ENCODE peak calls at places on chromosomes 1 and 21, in seven cellular contexts. One of them, this sample, is unnamed.

GRCh38 chr1:160193832-160194736 is 3.7 kb downstream of the CASQ1 start:
- DNase-seq in D721Med: no peak
- DNase-seq in GM20000: no peak
- DNase-seq in left lung: no peak
- DNase-seq in heart left ventricle: no peak
- DNase-seq in nephron progenitor cell: no peak
- DNase-seq in GM13977: no peak
- DNase-seq in this sample: no peak

GRCh38 chr1:223674119-223674890 is 8.8 kb upstream of the CAPN8 start:
- DNase-seq in heart left ventricle: no peak
- DNase-seq in left lung: no peak
- DNase-seq in D721Med: no peak
- DNase-seq in GM13977: no peak
- DNase-seq in nephron progenitor cell: no peak
- DNase-seq in GM20000: no peak
- DNase-seq in this sample: no peak

GRCh38 chr1:112002525-112002924 is 13.1 kb upstream of the KCND3 start:
- DNase-seq in D721Med: no peak
- DNase-seq in left lung: no peak
- DNase-seq in heart left ventricle: no peak
- DNase-seq in nephron progenitor cell: no peak
- DNase-seq in GM20000: no peak
- DNase-seq in GM13977: no peak
- DNase-seq in this sample: no peak

GRCh38 chr21:24436236-24436635 is 1171.0 kb downstream of the MRPL39 start:
- DNase-seq in heart left ventricle: no peak
- DNase-seq in nephron progenitor cell: no peak
- DNase-seq in D721Med: no peak
- DNase-seq in left lung: no peak
- DNase-seq in GM20000: no peak
- DNase-seq in GM13977: no peak
- DNase-seq in this sample: no peak

GRCh38 chr1:95122151-95122697 is 5.1 kb downstream of the TLCD4 start:
- DNase-seq in D721Med: no peak
- DNase-seq in left lung: no peak
- DNase-seq in heart left ventricle: no peak
- DNase-seq in GM13977: no peak
- DNase-seq in nephron progenitor cell: no peak
- DNase-seq in GM20000: no peak
- DNase-seq in this sample: no peak

GRCh38 chr21:44800103-44800502 is 1.5 kb downstream of the UBE2G2 start:
- DNase-seq in GM13977: no peak
- DNase-seq in GM20000: no peak
- DNase-seq in left lung: no peak
- DNase-seq in heart left ventricle: no peak
- DNase-seq in nephron progenitor cell: no peak
- DNase-seq in D721Med: no peak
- DNase-seq in this sample: peak

GRCh38 chr1:57165546-57165945 is 199.7 kb upstream of the C8B start:
- DNase-seq in nephron progenitor cell: no peak
- DNase-seq in left lung: no peak
- DNase-seq in D721Med: no peak
- DNase-seq in GM13977: no peak
- DNase-seq in heart left ventricle: no peak
- DNase-seq in GM20000: no peak
- DNase-seq in this sample: no peak

GRCh38 chr1:116409751-116410182 is 36.7 kb downstream of the ATP1A1 start:
- DNase-seq in heart left ventricle: no peak
- DNase-seq in GM13977: no peak
- DNase-seq in nephron progenitor cell: no peak
- DNase-seq in D721Med: no peak
- DNase-seq in left lung: no peak
- DNase-seq in GM20000: no peak
- DNase-seq in this sample: no peak

GRCh38 chr1:34808051-34808810 is 15.4 kb downstream of the GJA4 start:
- DNase-seq in left lung: no peak
- DNase-seq in GM20000: no peak
- DNase-seq in D721Med: no peak
- DNase-seq in nephron progenitor cell: no peak
- DNase-seq in heart left ventricle: no peak
- DNase-seq in GM13977: no peak
- DNase-seq in this sample: no peak

GRCh38 chr21:38751379-38752050 is 54.2 kb upstream of the ETS2 start:
- DNase-seq in GM20000: no peak
- DNase-seq in D721Med: no peak
- DNase-seq in heart left ventricle: peak
- DNase-seq in GM13977: no peak
- DNase-seq in nephron progenitor cell: no peak
- DNase-seq in left lung: peak
- DNase-seq in this sample: no peak

GRCh38 chr1:179599623-179600249 is 8.1 kb downstream of the TDRD5 start:
- DNase-seq in heart left ventricle: no peak
- DNase-seq in nephron progenitor cell: peak
- DNase-seq in left lung: no peak
- DNase-seq in GM13977: no peak
- DNase-seq in D721Med: no peak
- DNase-seq in GM20000: peak
- DNase-seq in this sample: peak

GRCh38 chr1:82503805-82504204 is 703.1 kb downstream of the ADGRL2 start:
- DNase-seq in GM13977: no peak
- DNase-seq in D721Med: no peak
- DNase-seq in GM20000: no peak
- DNase-seq in left lung: no peak
- DNase-seq in nephron progenitor cell: no peak
- DNase-seq in heart left ventricle: no peak
- DNase-seq in this sample: no peak

GRCh38 chr1:178267646-178268094 is 173.8 kb downstream of the RASAL2 start:
- DNase-seq in left lung: no peak
- DNase-seq in D721Med: no peak
- DNase-seq in GM20000: no peak
- DNase-seq in GM13977: no peak
- DNase-seq in heart left ventricle: no peak
- DNase-seq in nephron progenitor cell: peak
- DNase-seq in this sample: no peak

GRCh38 chr1:115158181-115158580 is 68.9 kb upstream of the TSPAN2 start:
- DNase-seq in left lung: no peak
- DNase-seq in D721Med: no peak
- DNase-seq in nephron progenitor cell: no peak
- DNase-seq in heart left ventricle: no peak
- DNase-seq in GM20000: no peak
- DNase-seq in GM13977: no peak
- DNase-seq in this sample: no peak

GRCh38 chr1:65429078-65429477 is 8.6 kb downstream of the LEPR start:
- DNase-seq in GM20000: no peak
- DNase-seq in left lung: no peak
- DNase-seq in nephron progenitor cell: no peak
- DNase-seq in D721Med: no peak
- DNase-seq in GM13977: no peak
- DNase-seq in heart left ventricle: no peak
- DNase-seq in this sample: no peak

GRCh38 chr1:64892576-64893573 is 73.5 kb downstream of the JAK1 start:
- DNase-seq in GM13977: no peak
- DNase-seq in nephron progenitor cell: no peak
- DNase-seq in heart left ventricle: no peak
- DNase-seq in left lung: no peak
- DNase-seq in D721Med: no peak
- DNase-seq in GM20000: peak
- DNase-seq in this sample: no peak

GRCh38 chr1:203276916-203277535 is 28.3 kb upstream of the BTG2 start:
- DNase-seq in heart left ventricle: no peak
- DNase-seq in D721Med: no peak
- DNase-seq in GM20000: no peak
- DNase-seq in nephron progenitor cell: no peak
- DNase-seq in left lung: no peak
- DNase-seq in GM13977: peak
- DNase-seq in this sample: peak

GRCh38 chr1:200130552-200130951 is 103.0 kb downstream of the NR5A2 start:
- DNase-seq in GM20000: no peak
- DNase-seq in D721Med: no peak
- DNase-seq in GM13977: no peak
- DNase-seq in left lung: no peak
- DNase-seq in nephron progenitor cell: no peak
- DNase-seq in heart left ventricle: no peak
- DNase-seq in this sample: no peak

GRCh38 chr1:89821322-89822108 is 683 bp downstream of the LRRC8D start:
- DNase-seq in left lung: peak
- DNase-seq in nephron progenitor cell: peak
- DNase-seq in D721Med: no peak
- DNase-seq in heart left ventricle: peak
- DNase-seq in GM13977: peak
- DNase-seq in GM20000: peak
- DNase-seq in this sample: peak
- TF ChIP-seq CTCF in left lung: no peak
- TF ChIP-seq CTCF in nephron progenitor cell: no peak
- TF ChIP-seq CTCF in D721Med: no peak
- TF ChIP-seq CTCF in heart left ventricle: no peak
- TF ChIP-seq CTCF in GM13977: no peak
- TF ChIP-seq CTCF in GM20000: no peak
- TF ChIP-seq CTCF in this sample: no peak

GRCh38 chr21:42541174-42541573 is 27.5 kb downstream of the SLC37A1 start:
- DNase-seq in D721Med: no peak
- DNase-seq in GM20000: no peak
- DNase-seq in GM13977: no peak
- DNase-seq in nephron progenitor cell: no peak
- DNase-seq in left lung: no peak
- DNase-seq in heart left ventricle: peak
- DNase-seq in this sample: no peak

GRCh38 chr21:42539342-42539741 is 25.7 kb downstream of the SLC37A1 start:
- DNase-seq in nephron progenitor cell: no peak
- DNase-seq in GM13977: no peak
- DNase-seq in D721Med: no peak
- DNase-seq in GM20000: no peak
- DNase-seq in heart left ventricle: peak
- DNase-seq in left lung: no peak
- DNase-seq in this sample: no peak

GRCh38 chr21:42538479-42539275 is 25.0 kb downstream of the SLC37A1 start:
- DNase-seq in left lung: no peak
- DNase-seq in heart left ventricle: peak
- DNase-seq in GM20000: no peak
- DNase-seq in GM13977: no peak
- DNase-seq in D721Med: no peak
- DNase-seq in nephron progenitor cell: no peak
- DNase-seq in this sample: no peak

GRCh38 chr21:42540396-42540795 is 26.7 kb downstream of the SLC37A1 start:
- DNase-seq in GM20000: no peak
- DNase-seq in nephron progenitor cell: no peak
- DNase-seq in D721Med: no peak
- DNase-seq in left lung: no peak
- DNase-seq in GM13977: no peak
- DNase-seq in heart left ventricle: peak
- DNase-seq in this sample: no peak

GRCh38 chr21:42539931-42540343 is 26.3 kb downstream of the SLC37A1 start:
- DNase-seq in left lung: no peak
- DNase-seq in heart left ventricle: peak
- DNase-seq in nephron progenitor cell: peak
- DNase-seq in D721Med: no peak
- DNase-seq in GM13977: no peak
- DNase-seq in GM20000: no peak
- DNase-seq in this sample: no peak
- TF ChIP-seq CTCF in left lung: no peak
- TF ChIP-seq CTCF in heart left ventricle: no peak
- TF ChIP-seq CTCF in nephron progenitor cell: peak
- TF ChIP-seq CTCF in D721Med: no peak
- TF ChIP-seq CTCF in GM13977: peak
- TF ChIP-seq CTCF in GM20000: no peak
- TF ChIP-seq CTCF in this sample: no peak

GRCh38 chr1:157168015-157168414 is 29.8 kb upstream of the ETV3 start:
- DNase-seq in GM20000: no peak
- DNase-seq in heart left ventricle: no peak
- DNase-seq in nephron progenitor cell: no peak
- DNase-seq in GM13977: no peak
- DNase-seq in D721Med: no peak
- DNase-seq in left lung: no peak
- DNase-seq in this sample: no peak

GRCh38 chr1:157166581-157166980 is 28.4 kb upstream of the ETV3 start:
- DNase-seq in GM20000: no peak
- DNase-seq in D721Med: no peak
- DNase-seq in heart left ventricle: no peak
- DNase-seq in nephron progenitor cell: no peak
- DNase-seq in GM13977: no peak
- DNase-seq in left lung: no peak
- DNase-seq in this sample: no peak

GRCh38 chr1:157167437-157167836 is 29.2 kb upstream of the ETV3 start:
- DNase-seq in heart left ventricle: no peak
- DNase-seq in GM13977: no peak
- DNase-seq in D721Med: no peak
- DNase-seq in left lung: no peak
- DNase-seq in nephron progenitor cell: no peak
- DNase-seq in GM20000: no peak
- DNase-seq in this sample: no peak

GRCh38 chr1:157173900-157174410 is 35.8 kb upstream of the ETV3 start:
- DNase-seq in heart left ventricle: no peak
- DNase-seq in D721Med: no peak
- DNase-seq in GM13977: no peak
- DNase-seq in GM20000: no peak
- DNase-seq in nephron progenitor cell: no peak
- DNase-seq in left lung: no peak
- DNase-seq in this sample: no peak

GRCh38 chr1:157170677-157171515 is 32.7 kb upstream of the ETV3 start:
- DNase-seq in D721Med: no peak
- DNase-seq in left lung: no peak
- DNase-seq in nephron progenitor cell: peak
- DNase-seq in GM20000: no peak
- DNase-seq in heart left ventricle: no peak
- DNase-seq in GM13977: no peak
- DNase-seq in this sample: peak
- TF ChIP-seq CTCF in D721Med: peak
- TF ChIP-seq CTCF in left lung: no peak
- TF ChIP-seq CTCF in nephron progenitor cell: peak
- TF ChIP-seq CTCF in GM20000: peak
- TF ChIP-seq CTCF in heart left ventricle: peak
- TF ChIP-seq CTCF in GM13977: peak
- TF ChIP-seq CTCF in this sample: peak

GRCh38 chr1:37002898-37003297 is 31.4 kb downstream of the GRIK3 start:
- DNase-seq in GM20000: no peak
- DNase-seq in nephron progenitor cell: no peak
- DNase-seq in D721Med: no peak
- DNase-seq in left lung: no peak
- DNase-seq in GM13977: no peak
- DNase-seq in heart left ventricle: no peak
- DNase-seq in this sample: no peak

GRCh38 chr1:36996106-36996505 is 38.2 kb downstream of the GRIK3 start:
- DNase-seq in D721Med: peak
- DNase-seq in GM20000: no peak
- DNase-seq in left lung: no peak
- DNase-seq in heart left ventricle: no peak
- DNase-seq in nephron progenitor cell: no peak
- DNase-seq in GM13977: no peak
- DNase-seq in this sample: no peak

GRCh38 chr1:37006132-37006868 is 28.0 kb downstream of the GRIK3 start:
- DNase-seq in nephron progenitor cell: no peak
- DNase-seq in D721Med: no peak
- DNase-seq in left lung: no peak
- DNase-seq in GM20000: no peak
- DNase-seq in heart left ventricle: no peak
- DNase-seq in GM13977: no peak
- DNase-seq in this sample: no peak

DNA sequence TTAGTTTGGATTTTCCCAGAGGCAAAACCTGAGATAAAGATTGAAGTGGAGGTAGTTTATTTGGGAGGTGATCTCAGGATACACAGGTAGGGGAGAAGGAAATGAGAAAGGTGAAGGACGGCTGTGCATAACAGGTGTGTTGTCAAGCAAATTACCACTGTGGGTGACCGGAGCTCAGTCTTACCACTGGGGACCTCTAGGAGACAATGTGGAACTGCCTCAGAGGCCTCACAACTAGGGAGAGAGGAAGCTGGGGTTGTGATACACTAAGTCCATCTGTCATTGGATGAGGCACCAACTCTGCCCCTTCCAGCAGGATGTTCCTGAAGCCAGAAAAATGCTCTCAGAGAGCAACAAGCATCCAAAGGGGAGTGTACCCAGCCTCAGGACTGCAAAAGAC is 32.6 kb downstream of the GRIK3 start:
- DNase-seq in D721Med: no peak
- DNase-seq in heart left ventricle: no peak
- DNase-seq in nephron progenitor cell: no peak
- DNase-seq in GM13977: no peak
- DNase-seq in left lung: no peak
- DNase-seq in GM20000: no peak
- DNase-seq in this sample: no peak
- TF ChIP-seq CTCF in D721Med: no peak
- TF ChIP-seq CTCF in heart left ventricle: no peak
- TF ChIP-seq CTCF in nephron progenitor cell: no peak
- TF ChIP-seq CTCF in GM13977: no peak
- TF ChIP-seq CTCF in left lung: no peak
- TF ChIP-seq CTCF in GM20000: no peak
- TF ChIP-seq CTCF in this sample: no peak

This sample was measured in activated CD8-positive, alpha-beta T cell treated with anti-CD3 and anti-CD28 coated beads for 36 hours.